ENCODE peak calls at places on chromosomes 12 and 14, in ten cellular contexts. H is iris pigment epithelial cell; C is AG04449; W is activated CD4-positive, alpha-beta T cell treated with anti-CD3 and anti-CD28 coated beads for 36 hours; K is NCI-H1436 treated with DMSO at 0.1 percent for 48 hours; I is AG04450; Q is anterior cingulate cortex; A is frontal cortex; B is CD4-positive, CD25-positive, alpha-beta regulatory T cell; F is NCI-H2081. U is an unnamed sample.

GRCh38 chr12:50636505-50636904 is 127.4 kb upstream of the ATF1 start:
- DNase-seq in I (no peak), Q (no peak), A (no peak), B (no peak), C (no peak), H (no peak), K (no peak), F (no peak), W (no peak), U (no peak)

GRCh38 chr12:106042091-106042490 is 96.7 kb downstream of the NUAK1 start:
- DNase-seq in I (no peak), B (no peak), K (no peak), Q (no peak), F (no peak), H (no peak), C (no peak), W (no peak), A (no peak), U (no peak)

GRCh38 chr14:90604356-90604755 is 207.5 kb downstream of the CALM1 start:
- DNase-seq in I (no peak), B (no peak), Q (no peak), C (no peak), H (no peak), W (no peak), A (no peak), K (no peak), F (no peak), U (no peak)

GRCh38 chr12:55244309-55244708 is at the start of gene OR6C74:
- DNase-seq in W (no peak), I (no peak), F (no peak), A (no peak), H (no peak), Q (no peak), K (no peak), B (no peak), C (no peak), U (no peak)

GRCh38 chr14:56216631-56217379 is 98.6 kb downstream of the PELI2 start:
- DNase-seq in H (peak), Q (peak), K (peak), A (no peak), I (no peak), W (peak), F (peak), C (no peak), B (no peak), U (no peak)

GRCh38 chr12:37565112-37565511 is 751.5 kb upstream of the ALG10B start:
- DNase-seq in C (no peak), H (no peak), B (no peak), Q (no peak), W (no peak), F (no peak), A (no peak), K (no peak), I (no peak), U (no peak)

GRCh38 chr12:28578833-28579252 is 388.6 kb downstream of the CCDC91 start:
- DNase-seq in I (no peak), C (no peak), B (no peak), A (no peak), Q (no peak), F (no peak), W (no peak), H (peak), K (no peak), U (no peak)

GRCh38 chr14:49955013-49955412 is 62.1 kb downstream of the ARF6 start:
- DNase-seq in Q (no peak), W (no peak), I (no peak), F (no peak), B (no peak), C (no peak), A (no peak), H (no peak), K (no peak), U (no peak)

GRCh38 chr14:49920935-49921334 is 28.1 kb downstream of the ARF6 start:
- DNase-seq in K (no peak), B (no peak), H (no peak), F (no peak), C (no peak), Q (no peak), A (no peak), I (no peak), W (no peak), U (no peak)

U was measured in HTR-8/SVneo.